ENCODE peak calls at places on chromosomes 5 and 9, in four cellular contexts. X is GM12891, F is HFF-Myc, S is right cardiac atrium. L is an unnamed sample.

GRCh38 chr5:6465831-6466790 is 17.5 kb downstream of the UBE2QL1 start:
- DNase-seq in X (no peak), F (no peak), S (no peak), L (no peak)

GRCh38 chr9:117470455-117470854 is 55.6 kb upstream of the ASTN2 start:
- DNase-seq in X (no peak), F (no peak), S (no peak), L (no peak)

GRCh38 chr9:132647355-132647754 is 22.4 kb downstream of the DDX31 start:
- DNase-seq in X (no peak), F (peak; percentile 98), S (no peak), L (peak; percentile 98)

GRCh38 chr9:85723220-85723619 is 18.5 kb downstream of the AGTPBP1 start:
- DNase-seq in X (no peak), F (no peak), S (no peak), L (no peak)

GRCh38 chr5:151223447-151224264 is at the start of gene CCDC69:
- DNase-seq in X (peak; percentile 75), F (no peak), S (peak; percentile 94), L (peak; percentile 54)

GRCh38 chr5:133396187-133396621 is 216.1 kb downstream of the FSTL4 start:
- DNase-seq in X (no peak), F (no peak), S (no peak), L (no peak)

GRCh38 chr5:10306806-10307205 is 896 bp downstream of the CMBL start:
- DNase-seq in X (no peak), F (no peak), S (no peak), L (no peak)

GRCh38 chr5:38808666-38809343 is 37.0 kb upstream of the OSMR start:
- DNase-seq in X (no peak), F (no peak), S (peak; percentile 67), L (no peak)

GRCh38 chr5:150345716-150346115 is 11.8 kb upstream of the TCOF1 start:
- DNase-seq in X (no peak), F (no peak), S (no peak), L (no peak)

GRCh38 chr5:2906302-2907090 is 155.0 kb upstream of the IRX2 start:
- DNase-seq in X (no peak), F (no peak), S (no peak), L (no peak)

GRCh38 chr9:114894801-114895433 is 35.5 kb downstream of the TNFSF8 start:
- DNase-seq in X (no peak), F (peak; percentile 92), S (no peak), L (peak; percentile 97)

GRCh38 chr5:127810014-127810413 is 106.8 kb downstream of the CCDC192 start:
- DNase-seq in X (no peak), F (no peak), S (no peak), L (no peak)

GRCh38 chr5:138927979-138928378 is 52.8 kb upstream of the LRRTM2 start:
- DNase-seq in X (no peak), F (no peak), S (peak; percentile 93), L (no peak)

GRCh38 chr5:50550274-50550673 is 109.2 kb upstream of the EMB start:
- DNase-seq in X (no peak), F (no peak), S (no peak), L (no peak)

L was measured in foreskin fibroblast.